ENCODE peak calls at places on chromosomes 1 and 21, in eight cellular contexts. R is A549, H is transverse colon, I is tibial nerve, E is stomach, F is K562, Z is sigmoid colon, J is SK-N-SH. C is an unnamed sample. For H3K4me1, the result is how much of the 10 kb centered on the place peaks cover.

GRCh38 chr1:69451196-69451595 is 116.5 kb upstream of the LRRC7 start:
- DNase-seq in R (no peak), H (no peak), I (no peak), E (no peak), F (no peak), Z (no peak), J (no peak), C (no peak)

GRCh38 chr1:163408262-163408661 is 86.5 kb downstream of the NUF2 start:
- DNase-seq in R (no peak), H (no peak), I (no peak), E (no peak), F (no peak), Z (no peak), J (no peak), C (peak)

GRCh38 chr1:224831501-224831900 is 98.0 kb upstream of the DNAH14 start:
- DNase-seq in R (no peak), H (no peak), I (no peak), E (no peak), F (no peak), Z (no peak), J (no peak), C (no peak)

GRCh38 chr1:6113745-6114144 is 66.4 kb downstream of the CHD5 start:
- DNase-seq in R (no peak), H (no peak), I (no peak), E (no peak), F (no peak), Z (peak), J (no peak), C (no peak)

GRCh38 chr1:190717055-190717454 is 239.4 kb upstream of the BRINP3 start:
- DNase-seq in R (no peak), H (no peak), I (no peak), E (no peak), F (no peak), Z (no peak), J (no peak), C (no peak)

GRCh38 chr1:207627496-207627895 is 17.4 kb upstream of the CR1L start:
- DNase-seq in R (no peak), H (no peak), I (no peak), E (no peak), F (no peak), Z (no peak), J (no peak), C (no peak)

GRCh38 chr21:26788783-26789182 is 56.4 kb downstream of the ADAMTS1 start:
- DNase-seq in R (no peak), H (peak), I (no peak), E (no peak), F (no peak), Z (peak), J (no peak), C (no peak)

GRCh38 chr1:28582248-28582615 is 9.8 kb upstream of the RAB42 start:
- DNase-seq in R (peak), H (peak), I (no peak), E (no peak), F (no peak), Z (no peak), J (no peak), C (no peak)

GRCh38 chr1:240468616-240469015 is 143.3 kb downstream of the GREM2 start:
- DNase-seq in R (no peak), H (no peak), I (no peak), E (no peak), F (no peak), Z (no peak), J (no peak), C (no peak)

GRCh38 chr1:222750651-222751050 is 13.6 kb downstream of the FAM177B start:
- DNase-seq in R (no peak), H (no peak), I (no peak), E (no peak), F (no peak), Z (no peak), J (no peak), C (no peak)

GRCh38 chr1:29416825-29417557 is 180.7 kb downstream of the PTPRU start:
- DNase-seq in R (no peak), H (no peak), I (no peak), E (no peak), F (no peak), Z (no peak), J (no peak), C (no peak)

GRCh38 chr1:229758101-229759036 is 132.3 kb downstream of the URB2 start:
- DNase-seq in R (no peak), H (no peak), I (no peak), E (no peak), F (no peak), Z (no peak), J (no peak), C (no peak)

GRCh38 chr1:165162671-165163241 is 193.8 kb downstream of the LMX1A start:
- DNase-seq in R (no peak), H (no peak), I (no peak), E (no peak), F (no peak), Z (no peak), J (peak), C (peak)

GRCh38 chr1:36484099-36484498 is 1.4 kb upstream of the CSF3R start:
- DNase-seq in R (no peak), H (no peak), I (no peak), E (no peak), F (no peak), Z (peak), J (no peak), C (no peak)

GRCh38 chr1:29282924-29283803 is 46.8 kb downstream of the PTPRU start:
- DNase-seq in R (peak), H (peak), I (peak), E (no peak), F (peak), Z (peak), J (peak), C (peak)

GRCh38 chr1:10506677-10507047 is 31.9 kb downstream of the PEX14 start:
- DNase-seq in R (no peak), H (no peak), I (no peak), E (no peak), F (no peak), Z (no peak), J (no peak), C (no peak)

GRCh38 chr1:117753652-117754051 is 147.8 kb downstream of the TENT5C start:
- DNase-seq in R (no peak), H (no peak), I (no peak), E (no peak), F (no peak), Z (no peak), J (no peak), C (no peak)

GRCh38 chr1:235997916-235998315 is 67.0 kb downstream of the NID1 start:
- DNase-seq in R (no peak), H (no peak), I (no peak), E (no peak), F (no peak), Z (no peak), J (no peak), C (no peak)

GRCh38 chr21:45169001-45169400 is 94.6 kb downstream of the ADARB1 start:
- DNase-seq in R (no peak), H (no peak), I (no peak), E (no peak), F (no peak), Z (peak), J (no peak), C (no peak)

GRCh38 chr1:158146165-158146564 is 34.5 kb upstream of the CD1D start:
- DNase-seq in R (no peak), H (no peak), I (no peak), E (no peak), F (no peak), Z (no peak), J (no peak), C (no peak)

GRCh38 chr1:96116707-96117106 is 604.9 kb upstream of the PTBP2 start:
- DNase-seq in R (no peak), H (no peak), I (no peak), E (no peak), F (no peak), Z (no peak), J (no peak), C (no peak)

GRCh38 chr1:230278871-230279582 is 147.1 kb downstream of the PGBD5 start:
- DNase-seq in R (no peak), H (no peak), I (no peak), E (no peak), F (no peak), Z (peak), J (no peak), C (peak)

GRCh38 chr21:15722591-15723324 is 7.0 kb upstream of the USP25 start:
- DNase-seq in R (no peak), H (no peak), I (no peak), E (peak), F (no peak), Z (no peak), J (no peak), C (no peak)

GRCh38 chr1:238624786-238625185 is 734.1 kb upstream of the ZP4 start:
- DNase-seq in R (no peak), H (no peak), I (no peak), E (no peak), F (no peak), Z (no peak), J (no peak), C (no peak)

GRCh38 chr1:70914224-70914623 is 133.4 kb downstream of the PTGER3 start:
- DNase-seq in R (no peak), H (no peak), I (no peak), E (no peak), F (no peak), Z (no peak), J (no peak), C (no peak)

GRCh38 chr1:218991089-218991488 is 182.6 kb upstream of the LYPLAL1 start:
- DNase-seq in R (no peak), H (no peak), I (no peak), E (no peak), F (no peak), Z (no peak), J (peak), C (no peak)

GRCh38 chr1:209835782-209836298 is 8.1 kb downstream of the UTP25 start:
- DNase-seq in R (no peak), H (no peak), I (no peak), E (no peak), F (no peak), Z (no peak), J (no peak), C (no peak)

GRCh38 chr1:27488523-27489138 is 1.3 kb downstream of the WASF2 start:
- DNase-seq in R (no peak), H (no peak), I (no peak), E (no peak), F (no peak), Z (peak), J (no peak), C (no peak)

GRCh38 chr1:13443506-13443905 is 33.3 kb downstream of the PRAMEF20 start:
- DNase-seq in R (no peak), H (no peak), I (no peak), E (no peak), F (no peak), Z (no peak), J (no peak), C (no peak)

GRCh38 chr21:31623664-31624063 is 35.8 kb upstream of the SOD1 start:
- DNase-seq in R (no peak), H (no peak), I (no peak), E (no peak), F (peak), Z (no peak), J (no peak), C (no peak)

GRCh38 chr1:40030528-40031135 is 9.9 kb upstream of the CAP1 start:
- DNase-seq in R (no peak), H (no peak), I (no peak), E (no peak), F (no peak), Z (no peak), J (no peak), C (no peak)

GRCh38 chr1:66327582-66327981 is 206.4 kb upstream of the SGIP1 start:
- DNase-seq in R (no peak), H (no peak), I (no peak), E (no peak), F (no peak), Z (no peak), J (no peak), C (no peak)

GRCh38 chr1:21828506-21829210 is 16.6 kb downstream of the LDLRAD2 start:
- DNase-seq in R (no peak), H (no peak), I (no peak), E (no peak), F (no peak), Z (no peak), J (no peak), C (peak)

GRCh38 chr1:54489627-54490240 is 58.3 kb upstream of the ACOT11 start:
- DNase-seq in R (no peak), H (no peak), I (no peak), E (no peak), F (no peak), Z (no peak), J (no peak), C (no peak)

GRCh38 chr1:53134961-53135734 is 7.3 kb downstream of the SLC1A7 start:
- DNase-seq in R (no peak), H (peak), I (no peak), E (peak), F (peak), Z (peak), J (no peak), C (no peak)

GRCh38 chr1:25780318-25781129 is 19.5 kb upstream of the SELENON start:
- DNase-seq in R (no peak), H (peak), I (no peak), E (peak), F (no peak), Z (no peak), J (no peak), C (no peak)

GRCh38 chr1:28104866-28105467 is 16.6 kb upstream of the EYA3 start:
- DNase-seq in R (no peak), H (peak), I (no peak), E (peak), F (peak), Z (no peak), J (peak), C (peak)

GRCh38 chr1:81920245-81920740 is 119.6 kb downstream of the ADGRL2 start:
- DNase-seq in R (no peak), H (no peak), I (no peak), E (no peak), F (no peak), Z (no peak), J (no peak), C (no peak)

GRCh38 chr1:8276173-8276914 is 41.6 kb upstream of the SLC45A1 start:
- DNase-seq in R (no peak), H (no peak), I (no peak), E (no peak), F (no peak), Z (no peak), J (no peak), C (no peak)

DNA sequence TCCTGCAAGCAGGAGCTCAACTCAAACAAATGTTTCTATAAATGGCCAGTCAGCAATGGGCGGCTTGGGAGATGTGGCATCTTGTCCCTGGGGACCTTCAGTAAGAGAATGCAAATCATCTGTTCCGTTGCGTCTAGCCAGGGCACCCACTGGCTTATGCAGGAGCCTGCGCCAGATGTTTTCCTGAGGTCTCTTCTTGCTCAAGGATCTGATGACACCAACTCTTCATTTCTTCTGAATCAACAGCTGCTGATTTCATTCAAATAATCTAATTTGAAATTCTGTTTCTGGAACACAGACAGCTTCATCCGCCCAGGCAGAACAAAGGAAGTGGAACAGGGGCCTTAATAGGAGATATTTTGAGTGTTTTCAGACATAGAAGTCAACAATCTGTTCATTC is 69.9 kb upstream of the AJAP1 start:
- DNase-seq in R (no peak), H (no peak), I (no peak), E (no peak), F (no peak), Z (no peak), J (no peak), C (no peak)
- H3K27ac ChIP-seq in R (no peak), H (no peak), I (no peak), E (no peak), F (no peak), Z (no peak), J (no peak), C (no peak)

GRCh38 chr1:169044296-169044695 is 62.2 kb upstream of the ATP1B1 start:
- DNase-seq in R (no peak), H (no peak), I (no peak), E (no peak), F (no peak), Z (no peak), J (no peak), C (no peak)
- TF ChIP-seq EP300 in R (no peak), H (no peak), I (peak), E (no peak), F (no peak), Z (no peak), J (no peak), C (no peak)

GRCh38 chr21:44018813-44019567 is 6.9 kb downstream of the TRAPPC10 start:
- DNase-seq in R (no peak), H (no peak), I (no peak), E (no peak), F (peak), Z (no peak), J (no peak), C (no peak)

GRCh38 chr21:44019568-44019958 is 7.5 kb downstream of the TRAPPC10 start:
- DNase-seq in R (no peak), H (no peak), I (no peak), E (no peak), F (no peak), Z (no peak), J (no peak), C (no peak)

GRCh38 chr21:44017601-44018000 is 5.5 kb downstream of the TRAPPC10 start:
- DNase-seq in R (no peak), H (no peak), I (no peak), E (no peak), F (peak), Z (no peak), J (no peak), C (no peak)

GRCh38 chr21:44020551-44020950 is 8.4 kb downstream of the TRAPPC10 start:
- DNase-seq in R (no peak), H (no peak), I (no peak), E (no peak), F (no peak), Z (no peak), J (no peak), C (no peak)

GRCh38 chr21:44018127-44018526 is 6.0 kb downstream of the TRAPPC10 start:
- DNase-seq in R (no peak), H (no peak), I (no peak), E (no peak), F (no peak), Z (no peak), J (no peak), C (no peak)
- H3K4me1 ChIP-seq in R (under half), H (under half), I (half or more), E (half or more), F (half or more), Z (under half), J (under half), C (half or more)

GRCh38 chr1:3459051-3459908 is 4.8 kb downstream of the ARHGEF16 start:
- DNase-seq in R (no peak), H (peak), I (no peak), E (no peak), F (no peak), Z (no peak), J (peak), C (no peak)
- H3K27ac ChIP-seq in R (no peak), H (peak), I (peak), E (peak), F (no peak), Z (no peak), J (no peak), C (no peak)

GRCh38 chr1:115196291-115196690 is 107.0 kb upstream of the TSPAN2 start:
- DNase-seq in R (no peak), H (no peak), I (no peak), E (no peak), F (no peak), Z (no peak), J (no peak), C (no peak)

GRCh38 chr1:115193429-115193828 is 104.1 kb upstream of the TSPAN2 start:
- DNase-seq in R (no peak), H (no peak), I (no peak), E (no peak), F (no peak), Z (no peak), J (no peak), C (no peak)

GRCh38 chr1:115193026-115193425 is 103.7 kb upstream of the TSPAN2 start:
- DNase-seq in R (no peak), H (no peak), I (no peak), E (no peak), F (no peak), Z (no peak), J (no peak), C (no peak)

GRCh38 chr1:115192200-115192767 is 103.0 kb upstream of the TSPAN2 start:
- DNase-seq in R (no peak), H (no peak), I (no peak), E (no peak), F (no peak), Z (no peak), J (no peak), C (no peak)

DNA sequence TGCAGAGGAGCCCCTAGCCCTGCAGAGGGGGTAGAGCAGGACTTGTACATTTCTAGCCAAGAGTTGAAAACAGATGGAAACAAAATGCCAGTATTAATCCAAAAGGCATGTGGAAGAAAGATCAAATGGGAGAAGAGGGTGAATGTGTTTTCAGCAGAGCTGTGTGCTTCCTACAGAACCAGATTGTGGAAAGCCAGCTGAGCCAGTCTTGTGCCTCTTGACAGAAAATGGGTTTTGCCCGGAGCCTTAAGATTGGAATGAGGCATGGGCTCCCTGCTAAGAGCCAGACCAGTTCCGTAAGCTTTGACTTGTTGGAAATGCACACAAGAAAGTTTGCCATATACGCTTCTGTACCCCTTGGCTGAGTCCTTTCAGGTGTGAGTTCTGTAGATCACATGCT is 105.3 kb upstream of the TSPAN2 start:
- DNase-seq in R (no peak), H (no peak), I (no peak), E (no peak), F (no peak), Z (no peak), J (no peak), C (no peak)
- TF ChIP-seq EP300 in R (no peak), H (no peak), I (no peak), E (no peak), F (no peak), Z (no peak), J (peak), C (no peak)

DNA sequence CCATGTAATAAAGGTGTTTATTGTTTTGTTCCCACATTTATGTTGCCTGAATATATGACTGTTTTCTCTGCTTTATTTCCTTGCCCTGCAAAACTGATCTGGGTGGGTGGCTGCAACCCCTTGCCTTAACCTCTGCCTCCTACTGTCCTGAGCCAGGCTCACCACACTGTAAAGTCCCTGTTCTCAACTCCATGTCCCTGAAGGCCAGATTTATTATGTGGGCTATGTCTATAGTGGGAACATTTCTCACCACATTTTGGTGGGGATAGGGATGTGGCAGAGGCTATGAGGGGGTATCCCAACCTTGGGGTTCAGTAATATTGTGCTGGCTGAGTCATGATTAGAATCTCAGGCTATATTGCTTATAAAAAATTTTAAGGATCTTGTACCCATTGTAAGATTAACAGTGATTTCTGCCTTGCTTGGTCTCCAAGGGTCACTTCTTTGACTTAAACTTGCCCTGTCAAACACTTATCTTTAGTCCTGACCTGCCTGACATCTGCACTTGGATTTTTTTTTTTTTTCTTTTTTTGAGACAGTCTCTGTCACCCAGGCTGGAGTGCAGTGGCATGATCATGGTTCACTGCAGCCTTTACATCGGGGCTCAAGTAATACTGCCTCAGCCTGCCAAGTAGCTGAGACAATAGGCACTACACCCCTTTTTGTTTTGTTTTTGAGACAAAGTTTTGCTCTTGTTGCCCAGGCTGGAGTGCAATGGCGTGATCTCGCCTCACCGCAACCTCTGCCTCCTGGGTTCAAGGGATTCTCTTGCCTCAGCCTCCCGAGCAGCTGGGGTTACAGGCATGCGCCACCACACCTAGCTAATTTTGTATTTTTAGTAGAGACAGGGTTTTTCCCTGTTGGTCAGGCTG is 3.6 kb downstream of the RPS8 start:
- DNase-seq in R (no peak), H (no peak), I (no peak), E (no peak), F (no peak), Z (no peak), J (no peak), C (no peak)
- H3K4me1 ChIP-seq in R (under half), H (under half), I (under half), E (under half), F (under half), Z (under half), J (under half), C (under half)

GRCh38 chr1:233281711-233282581 is 13.6 kb downstream of the PCNX2 start:
- DNase-seq in R (no peak), H (no peak), I (no peak), E (no peak), F (no peak), Z (no peak), J (no peak), C (no peak)
- H3K27ac ChIP-seq in R (no peak), H (no peak), I (no peak), E (no peak), F (no peak), Z (no peak), J (no peak), C (no peak)